ENCODE peak calls at places on chromosomes 6 and 20, in nine cellular contexts. M, H, L, S, D, N, V, F and B are unnamed samples.
A peak's percentile ranks its signal among the peaks of the same experiment; 100 is the strongest.

GRCh38 chr20:59648720-59649119 is 44.4 kb downstream of the PHACTR3 start:
- DNase-seq in N (no peak), H (no peak), V (no peak), D (no peak), L (no peak), S (no peak), F (no peak), M (no peak), B (no peak)

GRCh38 chr20:39289831-39290230 is 327.7 kb downstream of the DHX35 start:
- DNase-seq in D (no peak), V (no peak), L (no peak), H (no peak), N (no peak), S (no peak), M (no peak), F (no peak), B (no peak)

GRCh38 chr20:60512436-60512835 is 554.2 kb downstream of the CDH26 start:
- DNase-seq in S (peak; percentile 63), M (peak; percentile 25), N (no peak), H (no peak), D (no peak), L (no peak), V (no peak), F (no peak), B (no peak)

GRCh38 chr20:24993337-24994185 is 1.0 kb upstream of the APMAP start:
- DNase-seq in S (peak; percentile 57), N (no peak), F (no peak), H (no peak), M (peak; percentile 57), D (no peak), V (no peak), L (no peak), B (no peak)

GRCh38 chr20:1949711-1950110 is 44.1 kb downstream of the PDYN start:
- DNase-seq in F (no peak), H (no peak), S (no peak), V (peak; percentile 43), D (no peak), L (no peak), M (no peak), N (no peak), B (no peak)

GRCh38 chr6:45880139-45880538 is 135.5 kb downstream of the CLIC5 start:
- DNase-seq in S (no peak), V (no peak), H (no peak), F (no peak), M (peak; percentile 56), D (no peak), N (no peak), L (no peak), B (no peak)

GRCh38 chr20:44460795-44461141 is 14.9 kb upstream of the TTPAL start:
- DNase-seq in N (no peak), M (peak; percentile 73), F (no peak), L (no peak), S (peak; percentile 23), V (no peak), H (no peak), D (no peak), B (no peak)

GRCh38 chr20:25000268-25000801 is 7.8 kb upstream of the APMAP start:
- DNase-seq in D (peak; percentile 15), F (peak; percentile 69), L (peak; percentile 84), M (no peak), V (peak; percentile 87), N (peak; percentile 96), H (peak; percentile 48), S (peak; percentile 44), B (peak; percentile 97)

GRCh38 chr6:72890233-72890632 is 268.4 kb downstream of the KCNQ5 start:
- DNase-seq in L (no peak), N (no peak), M (no peak), F (no peak), V (no peak), H (no peak), S (no peak), D (no peak), B (no peak)

GRCh38 chr6:142802124-142802523 is 142.9 kb downstream of the HIVEP2 start:
- DNase-seq in S (peak; percentile 99), M (peak; percentile 65), H (no peak), V (no peak), L (no peak), D (no peak), N (no peak), F (peak; percentile 23), B (no peak)

GRCh38 chr6:166253277-166254229 is 54.6 kb downstream of the PRR18 start:
- DNase-seq in H (no peak), N (no peak), V (no peak), F (no peak), M (no peak), L (no peak), D (peak; percentile 54), S (no peak), B (no peak)

GRCh38 chr20:52031574-52032303 is 159.8 kb downstream of the ZFP64 start:
- DNase-seq in H (peak; percentile 29), V (no peak), L (no peak), S (peak; percentile 88), D (no peak), F (peak; percentile 18), N (no peak), M (peak; percentile 95), B (no peak)

GRCh38 chr20:63625771-63626423 is 1.0 kb downstream of the GMEB2 start:
- DNase-seq in F (peak; percentile 36), M (peak; percentile 57), D (no peak), V (no peak), L (no peak), H (peak; percentile 66), S (peak; percentile 17), N (no peak), B (no peak)

GRCh38 chr6:39927159-39927558 is 7.1 kb downstream of the MOCS1 start:
- DNase-seq in H (no peak), N (no peak), F (no peak), V (no peak), M (no peak), S (peak; percentile 41), L (no peak), D (no peak), B (no peak)

GRCh38 chr6:151914475-151914874 is 107.0 kb downstream of the ESR1 start:
- DNase-seq in N (no peak), H (no peak), V (no peak), D (no peak), M (peak; percentile 7), F (no peak), L (no peak), S (no peak), B (no peak)

GRCh38 chr6:110853754-110854477 is 20.7 kb upstream of the AMD1 start:
- DNase-seq in D (no peak), M (no peak), H (no peak), N (no peak), L (no peak), V (no peak), S (no peak), F (no peak), B (no peak)

GRCh38 chr20:37627060-37627766 is 66.6 kb upstream of the CTNNBL1 start:
- DNase-seq in F (peak; percentile 31), V (no peak), H (peak; percentile 50), L (no peak), S (peak; percentile 55), N (no peak), D (no peak), M (peak; percentile 61), B (peak; percentile 13)

GRCh38 chr6:3751019-3751729 is at the start of gene PXDC1:
- DNase-seq in L (no peak), D (no peak), H (peak; percentile 63), F (no peak), S (no peak), V (no peak), N (no peak), M (no peak), B (no peak)

GRCh38 chr6:15412767-15413166 is 166.9 kb downstream of the JARID2 start:
- DNase-seq in H (no peak), N (no peak), D (no peak), L (no peak), V (no peak), S (no peak), M (no peak), F (no peak), B (no peak)

GRCh38 chr6:150221152-150221551 is 78.3 kb downstream of the PPP1R14C start:
- DNase-seq in L (no peak), S (no peak), M (no peak), D (no peak), F (no peak), N (no peak), H (no peak), V (no peak), B (no peak)

DNA sequence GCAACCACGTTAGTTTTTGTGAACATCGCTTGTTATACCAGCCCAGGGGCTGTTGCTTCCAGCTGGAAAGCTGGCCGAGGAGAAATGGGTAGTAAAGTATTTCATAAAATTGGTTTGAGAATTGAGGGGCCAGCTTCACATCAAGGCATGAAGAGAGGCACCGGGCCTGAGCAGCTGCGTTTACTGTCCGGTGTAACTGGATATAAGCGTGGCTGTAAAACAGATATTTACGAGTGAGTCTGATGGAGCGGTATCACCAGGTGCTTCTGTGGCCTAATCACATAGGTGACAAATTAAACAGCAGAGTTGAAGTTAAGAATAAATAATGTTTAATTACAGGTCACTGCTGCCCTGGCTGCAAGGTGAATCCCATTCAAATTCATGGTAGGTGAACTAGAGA is 274.9 kb downstream of the BMP7 start:
- DNase-seq in M (no peak), V (no peak), N (no peak), S (no peak), D (no peak), L (no peak), H (no peak), F (no peak), B (no peak)
- H3K27ac ChIP-seq in M (no peak overlapping the region), V (no peak overlapping the region), N (no peak overlapping the region), S (no peak overlapping the region), D (no peak overlapping the region), L (no peak overlapping the region), H (no peak overlapping the region), F (no peak overlapping the region), B (no peak overlapping the region)

GRCh38 chr6:167305796-167306195 is 14.7 kb downstream of the UNC93A start:
- DNase-seq in F (no peak), D (no peak), M (no peak), N (no peak), V (no peak), L (no peak), S (no peak), H (no peak), B (no peak)
- TF ChIP-seq POLR2A in F (no peak), D (no peak), M (no peak), N (no peak), V (no peak), L (no peak), S (no peak), H (no peak), B (no peak)

DNA sequence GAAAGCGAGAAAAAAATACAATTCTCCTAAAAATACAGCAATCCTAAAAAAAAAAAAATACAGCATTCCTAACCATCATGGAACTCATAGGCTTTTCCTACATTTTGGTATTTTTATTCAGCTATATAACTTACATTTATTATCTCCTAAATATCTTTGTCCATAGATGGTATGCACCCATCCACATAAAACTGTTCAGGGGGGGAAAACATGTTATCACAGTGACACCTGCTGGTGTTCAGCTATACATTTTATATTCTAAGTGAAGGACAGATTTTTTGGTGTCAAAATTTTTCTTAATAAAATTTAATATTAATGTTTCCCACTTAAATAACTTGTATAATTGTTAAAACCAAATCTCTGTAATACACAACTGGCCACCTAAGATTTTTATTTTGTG is 58.0 kb downstream of the BLOC1S5 start:
- DNase-seq in S (peak; percentile 51), H (no peak), D (no peak), L (no peak), M (peak; percentile 48), V (no peak), F (no peak), N (no peak), B (no peak)
- TF ChIP-seq CTCF in S (peak; percentile 66), H (peak; percentile 36), D (peak; percentile 52), L (no peak), M (peak; percentile 66), V (peak; percentile 5), F (peak; percentile 60), N (no peak), B (peak; percentile 47)

GRCh38 chr6:31070711-31071197 is 41.6 kb downstream of the C6orf15 start:
- DNase-seq in D (no peak), S (peak; percentile 84), M (peak; percentile 52), H (peak; percentile 49), L (no peak), F (no peak), V (no peak), N (peak; percentile 41), B (peak; percentile 65)
- H3K27ac ChIP-seq in D (no peak overlapping the region), S (no peak overlapping the region), M (no peak overlapping the region), H (no peak overlapping the region), L (no peak overlapping the region), F (no peak overlapping the region), V (no peak overlapping the region), N (no peak overlapping the region), B (no peak overlapping the region)